ENCODE peak calls at places on chromosomes 13 and 19, in five cellular contexts. One of them, this sample, is unnamed.
A peak's percentile ranks its signal among the peaks of the same experiment; 100 is the strongest.

GRCh38 chr19:43316591-43317319 is 36.7 kb upstream of the CD177 start:
- DNase-seq in D341Med: peak; percentile 61
- DNase-seq in germinal center: no peak
- DNase-seq in K562: peak; percentile 77
- DNase-seq in fibroblast of lung: peak; percentile 9
- DNase-seq in this sample: peak; percentile 50

GRCh38 chr19:3849092-3849491 is 19.7 kb downstream of the ZFR2 start:
- DNase-seq in D341Med: peak; percentile 75
- DNase-seq in fibroblast of lung: no peak
- DNase-seq in germinal center: no peak
- DNase-seq in K562: peak; percentile 81
- DNase-seq in this sample: no peak

GRCh38 chr19:48415395-48415794 is 21.9 kb downstream of the GRIN2D start:
- DNase-seq in D341Med: peak; percentile 84
- DNase-seq in fibroblast of lung: peak; percentile 51
- DNase-seq in germinal center: peak; percentile 73
- DNase-seq in K562: peak; percentile 96
- DNase-seq in this sample: peak; percentile 50

GRCh38 chr13:22936228-22936627 is 244.6 kb upstream of the SGCG start:
- DNase-seq in D341Med: no peak
- DNase-seq in K562: no peak
- DNase-seq in fibroblast of lung: no peak
- DNase-seq in germinal center: no peak
- DNase-seq in this sample: no peak

GRCh38 chr19:45498411-45499195 is at the start of gene PPM1N:
- DNase-seq in fibroblast of lung: no peak
- DNase-seq in D341Med: peak; percentile 84
- DNase-seq in K562: peak; percentile 59
- DNase-seq in germinal center: peak; percentile 78
- DNase-seq in this sample: no peak

GRCh38 chr19:40204381-40204780 is 13.2 kb downstream of the MAP3K10 start:
- DNase-seq in D341Med: no peak
- DNase-seq in fibroblast of lung: no peak
- DNase-seq in K562: no peak
- DNase-seq in germinal center: no peak
- DNase-seq in this sample: no peak

GRCh38 chr19:14554382-14554812 is 17.5 kb downstream of the NDUFB7 start:
- DNase-seq in fibroblast of lung: no peak
- DNase-seq in germinal center: no peak
- DNase-seq in D341Med: peak; percentile 51
- DNase-seq in K562: no peak
- DNase-seq in this sample: no peak

GRCh38 chr19:4097501-4097900 is 26.4 kb downstream of the MAP2K2 start:
- DNase-seq in germinal center: no peak
- DNase-seq in K562: no peak
- DNase-seq in fibroblast of lung: no peak
- DNase-seq in D341Med: no peak
- DNase-seq in this sample: no peak

GRCh38 chr19:35171730-35172129 is 17.2 kb downstream of the FXYD5 start:
- DNase-seq in D341Med: no peak
- DNase-seq in K562: no peak
- DNase-seq in germinal center: no peak
- DNase-seq in fibroblast of lung: no peak
- DNase-seq in this sample: no peak

GRCh38 chr19:5934779-5935472 is 20.9 kb downstream of the CAPS start:
- DNase-seq in germinal center: no peak
- DNase-seq in D341Med: no peak
- DNase-seq in fibroblast of lung: peak; percentile 86
- DNase-seq in K562: no peak
- DNase-seq in this sample: peak; percentile 69

GRCh38 chr19:35395762-35396199 is 24.9 kb downstream of the GPR42 start:
- DNase-seq in germinal center: no peak
- DNase-seq in fibroblast of lung: no peak
- DNase-seq in K562: no peak
- DNase-seq in D341Med: no peak
- DNase-seq in this sample: no peak

GRCh38 chr19:37691881-37692504 is 27.6 kb downstream of the ZNF607 start:
- DNase-seq in germinal center: peak; percentile 85
- DNase-seq in K562: peak; percentile 82
- DNase-seq in fibroblast of lung: peak; percentile 95
- DNase-seq in D341Med: peak; percentile 93
- DNase-seq in this sample: peak; percentile 83

GRCh38 chr19:46606681-46607440 is 5.7 kb downstream of the CALM3 start:
- DNase-seq in germinal center: no peak
- DNase-seq in K562: no peak
- DNase-seq in D341Med: no peak
- DNase-seq in fibroblast of lung: no peak
- DNase-seq in this sample: no peak

GRCh38 chr19:771332-771785 is 20.4 kb downstream of the MISP start:
- DNase-seq in K562: peak; percentile 84
- DNase-seq in D341Med: peak; percentile 80
- DNase-seq in fibroblast of lung: peak; percentile 57
- DNase-seq in germinal center: peak; percentile 53
- DNase-seq in this sample: peak; percentile 58

GRCh38 chr19:55486043-55486970 is 1.3 kb downstream of the NAT14 start:
- DNase-seq in germinal center: no peak
- DNase-seq in fibroblast of lung: no peak
- DNase-seq in K562: no peak
- DNase-seq in D341Med: peak; percentile 36
- DNase-seq in this sample: no peak

GRCh38 chr19:6890938-6891337 is 3.6 kb downstream of the ADGRE1 start:
- DNase-seq in germinal center: no peak
- DNase-seq in fibroblast of lung: no peak
- DNase-seq in D341Med: no peak
- DNase-seq in K562: no peak
- DNase-seq in this sample: no peak

GRCh38 chr19:13931582-13932378 is 6.4 kb downstream of the PODNL1 start:
- DNase-seq in germinal center: no peak
- DNase-seq in D341Med: no peak
- DNase-seq in K562: no peak
- DNase-seq in fibroblast of lung: no peak
- DNase-seq in this sample: no peak

GRCh38 chr13:104592127-104592526 is 1525.9 kb upstream of the SLC10A2 start:
- DNase-seq in D341Med: no peak
- DNase-seq in fibroblast of lung: peak; percentile 64
- DNase-seq in germinal center: no peak
- DNase-seq in K562: no peak
- DNase-seq in this sample: no peak

GRCh38 chr13:40536443-40537113 is 129.9 kb downstream of the FOXO1 start:
- DNase-seq in K562: no peak
- DNase-seq in fibroblast of lung: no peak
- DNase-seq in germinal center: no peak
- DNase-seq in D341Med: no peak
- DNase-seq in this sample: no peak

This sample was measured in AG08395.